ENCODE peak calls at places on chromosomes 1 and 21, in six cellular contexts. U is left ventricle myocardium inferior; Z is CD8-positive, alpha-beta T cell; B is tibial nerve; A is neural progenitor cell; I is body of pancreas. J is an unnamed sample. For H3K4me1, the result is how much of the 10 kb centered on the place peaks cover.

GRCh38 chr1:230145505-230145899 is 78.5 kb downstream of the GALNT2 start:
- DNase-seq in U (no peak), Z (no peak), B (no peak), A (no peak), I (no peak), J (no peak)

GRCh38 chr1:203627819-203628184 is 1.2 kb downstream of the ATP2B4 start:
- DNase-seq in U (peak), Z (peak), B (peak), A (peak), I (peak), J (no peak)

GRCh38 chr1:71668059-71668458 is 587.2 kb upstream of the ZRANB2 start:
- DNase-seq in U (no peak), Z (no peak), B (no peak), A (no peak), I (no peak), J (no peak)

GRCh38 chr1:164440222-164440621 is 118.8 kb upstream of the PBX1 start:
- DNase-seq in U (peak), Z (no peak), B (no peak), A (peak), I (peak), J (no peak)

GRCh38 chr1:12450090-12450764 is 167.8 kb downstream of the DHRS3 start:
- DNase-seq in U (peak), Z (no peak), B (no peak), A (no peak), I (peak), J (no peak)

GRCh38 chr1:165827199-165828102 is at the start of gene UCK2:
- DNase-seq in U (peak), Z (peak), B (peak), A (peak), I (peak), J (peak)

GRCh38 chr1:115179397-115179835 is 90.1 kb upstream of the TSPAN2 start:
- DNase-seq in U (peak), Z (no peak), B (no peak), A (no peak), I (no peak), J (peak)

GRCh38 chr1:167561753-167562152 is 8.2 kb upstream of the CREG1 start:
- DNase-seq in U (no peak), Z (no peak), B (no peak), A (no peak), I (no peak), J (no peak)

GRCh38 chr1:2119886-2120285 is 69.7 kb downstream of the PRKCZ start:
- DNase-seq in U (no peak), Z (no peak), B (no peak), A (no peak), I (no peak), J (no peak)

GRCh38 chr1:7121622-7121988 is 336.4 kb downstream of the CAMTA1 start:
- DNase-seq in U (peak), Z (no peak), B (no peak), A (no peak), I (peak), J (no peak)

GRCh38 chr1:48701445-48701844 is 75.2 kb downstream of the BEND5 start:
- DNase-seq in U (no peak), Z (no peak), B (no peak), A (no peak), I (no peak), J (no peak)

GRCh38 chr1:66478116-66478515 is 55.8 kb upstream of the SGIP1 start:
- DNase-seq in U (no peak), Z (no peak), B (no peak), A (no peak), I (no peak), J (no peak)

GRCh38 chr1:84776639-84777038 is 86.4 kb upstream of the SSX2IP start:
- DNase-seq in U (no peak), Z (no peak), B (no peak), A (no peak), I (no peak), J (no peak)

GRCh38 chr1:163056832-163057231 is 12.3 kb upstream of the RGS4 start:
- DNase-seq in U (no peak), Z (no peak), B (no peak), A (no peak), I (no peak), J (no peak)

GRCh38 chr1:244381887-244382565 is 69.7 kb downstream of the ADSS2 start:
- DNase-seq in U (no peak), Z (no peak), B (no peak), A (no peak), I (no peak), J (no peak)

GRCh38 chr1:210598135-210598652 is 269.5 kb downstream of the HHAT start:
- DNase-seq in U (no peak), Z (no peak), B (peak), A (no peak), I (peak), J (peak)

GRCh38 chr1:192954705-192955265 is 104.4 kb downstream of the UCHL5 start:
- DNase-seq in U (no peak), Z (no peak), B (no peak), A (no peak), I (no peak), J (no peak)

GRCh38 chr1:95012389-95012788 is 60.4 kb downstream of the ALG14 start:
- DNase-seq in U (no peak), Z (no peak), B (no peak), A (no peak), I (no peak), J (no peak)

GRCh38 chr1:162988869-162989268 is 80.3 kb upstream of the RGS4 start:
- DNase-seq in U (no peak), Z (no peak), B (no peak), A (no peak), I (no peak), J (no peak)

GRCh38 chr1:91781371-91781825 is 104.6 kb downstream of the TGFBR3 start:
- DNase-seq in U (no peak), Z (no peak), B (no peak), A (no peak), I (no peak), J (no peak)

GRCh38 chr1:101257500-101258325 is 20.9 kb downstream of the S1PR1 start:
- DNase-seq in U (no peak), Z (peak), B (no peak), A (no peak), I (no peak), J (no peak)

GRCh38 chr1:61337471-61337870 is 255.1 kb downstream of the NFIA start:
- DNase-seq in U (no peak), Z (no peak), B (no peak), A (no peak), I (no peak), J (no peak)

GRCh38 chr1:29643281-29643680 is 407.0 kb downstream of the PTPRU start:
- DNase-seq in U (no peak), Z (no peak), B (no peak), A (no peak), I (no peak), J (no peak)

GRCh38 chr1:152917794-152918193 is 9.4 kb downstream of the IVL start:
- DNase-seq in U (no peak), Z (no peak), B (no peak), A (no peak), I (peak), J (no peak)

GRCh38 chr1:17370618-17371017 is 1.4 kb upstream of the PADI6 start:
- DNase-seq in U (no peak), Z (no peak), B (no peak), A (no peak), I (no peak), J (no peak)

GRCh38 chr1:22876359-22877111 is 96.1 kb downstream of the LACTBL1 start:
- DNase-seq in U (no peak), Z (no peak), B (no peak), A (peak), I (no peak), J (no peak)

GRCh38 chr1:151156515-151156819 is at the start of gene TNFAIP8L2:
- DNase-seq in U (peak), Z (peak), B (peak), A (peak), I (no peak), J (no peak)

GRCh38 chr1:56382890-56383289 is 196.5 kb downstream of the PLPP3 start:
- DNase-seq in U (no peak), Z (no peak), B (no peak), A (no peak), I (no peak), J (no peak)

GRCh38 chr1:85321237-85321964 is 45.0 kb upstream of the BCL10 start:
- DNase-seq in U (no peak), Z (no peak), B (no peak), A (no peak), I (no peak), J (no peak)

GRCh38 chr1:162145280-162145965 is 75.9 kb downstream of the NOS1AP start:
- DNase-seq in U (no peak), Z (no peak), B (no peak), A (peak), I (no peak), J (no peak)

GRCh38 chr1:221718391-221719277 is 23.3 kb downstream of the DUSP10 start:
- DNase-seq in U (no peak), Z (no peak), B (no peak), A (peak), I (no peak), J (no peak)

GRCh38 chr1:54280652-54281051 is 80.7 kb downstream of the MRPL37 start:
- DNase-seq in U (no peak), Z (no peak), B (no peak), A (no peak), I (no peak), J (no peak)

GRCh38 chr21:46662765-46663500 is 27.5 kb downstream of the PRMT2 start:
- DNase-seq in U (no peak), Z (no peak), B (no peak), A (no peak), I (no peak), J (no peak)

GRCh38 chr1:201348211-201348566 is 29.3 kb downstream of the TNNT2 start:
- DNase-seq in U (no peak), Z (no peak), B (peak), A (peak), I (peak), J (no peak)

GRCh38 chr1:207355060-207355459 is 33.6 kb downstream of the CD55 start:
- DNase-seq in U (no peak), Z (no peak), B (no peak), A (no peak), I (no peak), J (no peak)

DNA sequence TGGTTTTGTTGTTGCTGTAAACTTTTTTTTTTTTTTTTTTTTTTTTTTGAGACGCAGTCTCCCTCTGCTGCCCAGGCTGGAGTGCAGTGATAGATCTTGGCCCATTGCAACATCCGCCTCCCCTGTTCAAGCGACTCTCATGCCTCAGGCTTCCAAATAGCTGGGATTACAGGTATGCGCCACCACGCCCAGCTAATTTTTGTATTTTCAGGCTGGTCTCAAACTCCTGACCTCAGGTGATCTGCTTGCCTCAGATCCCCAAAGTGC is 78.9 kb upstream of the SLC45A1 start:
- DNase-seq in U (peak), Z (no peak), B (peak), A (no peak), I (peak), J (peak)
- TF ChIP-seq CTCF in U (peak), Z (no peak), B (no peak), A (no peak), I (no peak), J (peak)

GRCh38 chr21:43919283-43919682 is 54.3 kb downstream of the AGPAT3 start:
- DNase-seq in U (no peak), Z (no peak), B (no peak), A (no peak), I (no peak), J (no peak)

GRCh38 chr21:43916691-43917514 is 51.9 kb downstream of the AGPAT3 start:
- DNase-seq in U (no peak), Z (peak), B (no peak), A (no peak), I (no peak), J (no peak)

GRCh38 chr21:43917515-43918384 is 52.7 kb downstream of the AGPAT3 start:
- DNase-seq in U (no peak), Z (peak), B (no peak), A (no peak), I (peak), J (no peak)

GRCh38 chr21:43919871-43920801 is 55.1 kb downstream of the AGPAT3 start:
- DNase-seq in U (peak), Z (no peak), B (no peak), A (no peak), I (no peak), J (no peak)

DNA sequence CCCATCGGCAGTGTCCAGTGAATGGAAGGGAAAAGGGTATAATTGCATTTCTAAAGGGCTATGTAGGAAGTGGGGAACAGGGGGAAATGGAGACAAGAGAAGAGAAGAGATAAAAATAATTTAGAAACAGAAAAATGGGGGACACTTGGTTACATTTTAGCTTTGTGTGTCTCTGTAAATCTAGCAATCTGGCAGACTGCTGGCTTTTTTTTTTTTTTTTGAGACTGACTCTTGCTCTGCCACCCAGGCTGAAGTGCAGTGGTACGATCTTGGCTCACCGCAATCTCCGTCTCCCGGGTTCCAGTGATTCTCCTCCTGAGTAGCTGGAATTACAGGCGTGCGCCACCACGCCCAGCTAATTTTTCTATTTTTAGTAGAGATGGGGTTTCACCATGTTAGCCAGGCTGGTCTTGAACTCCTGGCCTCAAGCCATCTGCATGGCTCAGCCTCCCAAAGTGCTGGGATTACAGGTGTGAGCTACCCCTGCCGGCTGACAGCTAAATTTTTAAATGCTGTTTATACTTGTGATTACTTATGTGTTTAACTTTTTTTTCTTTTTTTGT is 53.4 kb downstream of the AGPAT3 start:
- DNase-seq in U (peak), Z (no peak), B (no peak), A (no peak), I (no peak), J (no peak)
- H3K4me1 ChIP-seq in U (half or more), Z (half or more), B (under half), A (under half), I (under half), J (under half)

DNA sequence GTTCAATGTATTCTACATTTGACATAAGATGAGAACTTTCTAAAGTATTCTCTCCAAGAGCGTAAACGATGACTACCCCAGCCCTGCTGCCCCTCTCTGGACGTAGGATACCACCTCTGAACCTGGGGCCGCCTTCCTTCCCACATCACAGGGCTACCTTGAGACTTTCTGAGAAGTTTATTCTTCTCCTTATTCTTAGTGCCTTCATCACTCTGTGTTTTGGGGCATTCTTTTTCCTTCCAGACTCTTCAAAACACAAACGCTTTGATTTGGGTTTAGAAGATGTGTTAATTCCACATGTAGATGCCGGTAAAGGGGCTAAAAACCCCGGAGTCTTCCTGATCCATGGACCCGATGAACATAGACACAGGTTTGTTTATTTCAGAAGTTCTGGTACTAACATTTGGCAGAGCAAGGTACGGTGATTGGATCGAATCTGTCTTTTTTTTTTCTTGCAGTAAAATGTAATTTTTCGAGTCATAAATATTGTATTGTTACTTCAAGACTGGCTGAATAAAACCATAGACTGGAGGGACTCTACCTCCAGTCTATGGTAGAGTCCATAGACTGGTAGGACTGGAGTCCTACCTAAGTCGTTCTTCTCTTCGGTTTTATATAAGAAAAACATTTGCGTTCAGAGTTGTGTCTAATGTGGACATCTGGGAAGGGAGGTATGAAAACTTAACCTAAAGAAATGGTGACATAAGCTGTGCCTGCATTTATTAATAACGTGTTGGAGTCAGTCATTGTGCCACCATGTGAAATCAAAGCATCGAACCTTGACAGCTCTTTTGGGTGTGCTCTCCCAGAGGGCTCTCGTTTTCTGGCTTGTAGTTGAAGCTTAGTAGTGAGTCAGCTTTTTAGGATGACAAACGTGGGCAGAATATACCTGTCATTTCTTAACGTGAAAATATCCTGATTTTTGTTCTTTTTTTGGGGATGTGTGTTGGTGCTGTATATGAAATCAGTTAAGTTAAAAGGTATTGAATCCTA is 1.2 kb downstream of the MAN1A2 start:
- DNase-seq in U (no peak), Z (no peak), B (no peak), A (peak), I (peak), J (no peak)
- H3K4me3 ChIP-seq in U (peak), Z (peak), B (peak), A (peak), I (peak), J (peak)

GRCh38 chr1:31745071-31745897 is 18.9 kb downstream of the ADGRB2 start:
- DNase-seq in U (peak), Z (peak), B (peak), A (peak), I (peak), J (no peak)
- TF ChIP-seq CTCF in U (peak), Z (peak), B (peak), A (peak), I (peak), J (peak)

GRCh38 chr1:30905403-30905802 is 3.2 kb downstream of the SDC3 start:
- DNase-seq in U (no peak), Z (no peak), B (no peak), A (no peak), I (no peak), J (peak)

GRCh38 chr1:30904191-30904961 is 4.2 kb downstream of the SDC3 start:
- DNase-seq in U (peak), Z (no peak), B (no peak), A (no peak), I (no peak), J (peak)

GRCh38 chr1:30905898-30906620 is 2.5 kb downstream of the SDC3 start:
- DNase-seq in U (peak), Z (no peak), B (no peak), A (no peak), I (no peak), J (no peak)

GRCh38 chr1:30903343-30904034 is 5.1 kb downstream of the SDC3 start:
- DNase-seq in U (peak), Z (no peak), B (no peak), A (no peak), I (no peak), J (peak)

GRCh38 chr1:30904962-30905335 is 3.6 kb downstream of the SDC3 start:
- DNase-seq in U (peak), Z (no peak), B (no peak), A (no peak), I (no peak), J (peak)
- H3K4me1 ChIP-seq in U (half or more), Z (under half), B (under half), A (under half), I (under half), J (under half)

GRCh38 chr21:42003051-42003461 is 7.1 kb downstream of the ZBTB21 start:
- DNase-seq in U (no peak), Z (no peak), B (no peak), A (no peak), I (no peak), J (no peak)
- H3K4me3 ChIP-seq in U (no peak), Z (no peak), B (no peak), A (no peak), I (no peak), J (no peak)

GRCh38 chr1:154772611-154773515 is 97.2 kb downstream of the KCNN3 start:
- DNase-seq in U (no peak), Z (peak), B (no peak), A (peak), I (no peak), J (no peak)
- TF ChIP-seq CTCF in U (no peak), Z (peak), B (no peak), A (peak), I (no peak), J (no peak)

GRCh38 chr1:19357299-19357698 is 45.2 kb downstream of the SLC66A1 start:
- DNase-seq in U (no peak), Z (no peak), B (no peak), A (no peak), I (no peak), J (no peak)

GRCh38 chr1:19354531-19354981 is 42.4 kb downstream of the SLC66A1 start:
- DNase-seq in U (no peak), Z (no peak), B (no peak), A (no peak), I (no peak), J (no peak)

GRCh38 chr1:19359357-19359756 is 47.2 kb downstream of the SLC66A1 start:
- DNase-seq in U (no peak), Z (no peak), B (no peak), A (no peak), I (no peak), J (no peak)

GRCh38 chr1:19353596-19353995 is 41.5 kb downstream of the SLC66A1 start:
- DNase-seq in U (no peak), Z (no peak), B (no peak), A (peak), I (no peak), J (no peak)

GRCh38 chr1:19356266-19356665 is 44.1 kb downstream of the SLC66A1 start:
- DNase-seq in U (no peak), Z (no peak), B (no peak), A (no peak), I (no peak), J (no peak)
- H3K4me1 ChIP-seq in U (under half), Z (under half), B (under half), A (under half), I (under half), J (under half)

J was measured in RWPE2.